ENCODE peak calls at places on chromosome 14, in six cellular contexts. V is pancreas; S is cardiac muscle cell; R is transverse colon; P is naive thymus-derived CD4-positive, alpha-beta T cell; F is H9. Y is an unnamed sample. For H3K4me1 and H3K9me3, the result is how much of the 10 kb centered on the place peaks cover.

GRCh38 chr14:91911474-91912032 is 35.9 kb downstream of the FBLN5 start:
- DNase-seq in V (no peak), S (peak), R (peak), P (peak), F (peak), Y (peak)

GRCh38 chr14:22973217-22974032 is 8.9 kb downstream of the AJUBA start:
- DNase-seq in V (no peak), S (peak), R (peak), P (peak), F (peak), Y (peak)

GRCh38 chr14:97851438-97851995 is 1054.3 kb downstream of the VRK1 start:
- DNase-seq in V (no peak), S (no peak), R (no peak), P (no peak), F (no peak), Y (no peak)

GRCh38 chr14:27605298-27605697 is 1007.5 kb upstream of the NOVA1 start:
- DNase-seq in V (no peak), S (no peak), R (no peak), P (no peak), F (no peak), Y (no peak)

GRCh38 chr14:90060312-90060964 is 1.4 kb upstream of the KCNK13 start:
- DNase-seq in V (peak), S (peak), R (peak), P (peak), F (peak), Y (peak)

GRCh38 chr14:22657861-22658260 is 13.7 kb upstream of the OR6J1 start:
- DNase-seq in V (no peak), S (no peak), R (no peak), P (no peak), F (no peak), Y (no peak)

GRCh38 chr14:75247286-75247922 is 31.2 kb upstream of the FOS start:
- DNase-seq in V (no peak), S (no peak), R (peak), P (peak), F (no peak), Y (peak)

GRCh38 chr14:72607386-72608125 is 286.3 kb downstream of the DPF3 start:
- DNase-seq in V (no peak), S (no peak), R (no peak), P (no peak), F (no peak), Y (no peak)

GRCh38 chr14:28759658-28760313 is 6.8 kb upstream of the FOXG1 start:
- DNase-seq in V (no peak), S (no peak), R (no peak), P (no peak), F (peak), Y (no peak)

GRCh38 chr14:100894416-100894815 is 9.1 kb downstream of the RTL1 start:
- DNase-seq in V (no peak), S (no peak), R (no peak), P (no peak), F (peak), Y (no peak)

GRCh38 chr14:101755591-101756324 is 5.8 kb upstream of the PPP2R5C start:
- DNase-seq in V (peak), S (no peak), R (no peak), P (no peak), F (no peak), Y (no peak)

GRCh38 chr14:23402296-23403138 is 5.6 kb downstream of the MYH6 start:
- DNase-seq in V (no peak), S (peak), R (no peak), P (no peak), F (peak), Y (no peak)

GRCh38 chr14:82725188-82725587 is 1191.5 kb upstream of the SEL1L start:
- DNase-seq in V (no peak), S (no peak), R (no peak), P (no peak), F (no peak), Y (no peak)

GRCh38 chr14:105074601-105075053 is 9.4 kb upstream of the GPR132 start:
- DNase-seq in V (peak), S (no peak), R (no peak), P (no peak), F (peak), Y (no peak)

GRCh38 chr14:21941885-21942284 is 268.3 kb upstream of the OR4E1 start:
- DNase-seq in V (no peak), S (no peak), R (no peak), P (no peak), F (no peak), Y (no peak)

GRCh38 chr14:23202001-23202400 is 18.5 kb upstream of the SLC7A8 start:
- DNase-seq in V (no peak), S (no peak), R (no peak), P (no peak), F (no peak), Y (no peak)

GRCh38 chr14:65229431-65230286 is 127.3 kb upstream of the MAX start:
- DNase-seq in V (no peak), S (peak), R (peak), P (peak), F (peak), Y (no peak)

GRCh38 chr14:42224053-42224888 is 617.6 kb downstream of the LRFN5 start:
- DNase-seq in V (no peak), S (peak), R (peak), P (no peak), F (peak), Y (no peak)

GRCh38 chr14:44960646-44961045 is 1.1 kb downstream of the KLHL28 start:
- DNase-seq in V (no peak), S (no peak), R (no peak), P (no peak), F (no peak), Y (no peak)

GRCh38 chr14:64465856-64466554 is 706 bp downstream of the AKAP5 start:
- DNase-seq in V (no peak), S (peak), R (no peak), P (peak), F (peak), Y (peak)

GRCh38 chr14:52767058-52767833 is 24.2 kb downstream of the GNPNAT1 start:
- DNase-seq in V (no peak), S (no peak), R (no peak), P (no peak), F (no peak), Y (no peak)

GRCh38 chr14:76957224-76957881 is 71.2 kb downstream of the IRF2BPL start:
- DNase-seq in V (peak), S (no peak), R (no peak), P (no peak), F (no peak), Y (no peak)
- H3K4me1 ChIP-seq in V (under half), S (half or more), R (under half), P (half or more), F (under half), Y (half or more)

GRCh38 chr14:93946506-93947170 is 19.5 kb downstream of the FAM181A start:
- DNase-seq in V (no peak), S (no peak), R (no peak), P (no peak), F (no peak), Y (no peak)
- H3K27ac ChIP-seq in V (no peak), S (peak), R (no peak), P (no peak), F (no peak), Y (no peak)

GRCh38 chr14:77040059-77040308 is 11.5 kb upstream of the IRF2BPL start:
- DNase-seq in V (no peak), S (no peak), R (no peak), P (no peak), F (no peak), Y (no peak)
- H3K9me3 ChIP-seq in V (under half), S (under half), R (under half), P (under half), F (under half), Y (under half)

GRCh38 chr14:71553779-71554178 is 378.4 kb upstream of the RGS6 start:
- DNase-seq in V (no peak), S (no peak), R (no peak), P (no peak), F (no peak), Y (no peak)
- H3K4me1 ChIP-seq in V (under half), S (under half), R (under half), P (under half), F (under half), Y (under half)

GRCh38 chr14:39016733-39017095 is 86.3 kb downstream of the SEC23A start:
- DNase-seq in V (no peak), S (no peak), R (no peak), P (no peak), F (no peak), Y (no peak)

GRCh38 chr14:39015360-39015961 is 87.6 kb downstream of the SEC23A start:
- DNase-seq in V (no peak), S (peak), R (peak), P (peak), F (no peak), Y (peak)

GRCh38 chr14:39015964-39016577 is 87.0 kb downstream of the SEC23A start:
- DNase-seq in V (no peak), S (no peak), R (no peak), P (no peak), F (no peak), Y (no peak)

GRCh38 chr14:39014460-39014859 is 88.6 kb downstream of the SEC23A start:
- DNase-seq in V (no peak), S (no peak), R (no peak), P (no peak), F (no peak), Y (no peak)
- H3K27ac ChIP-seq in V (no peak), S (no peak), R (no peak), P (no peak), F (no peak), Y (no peak)

GRCh38 chr14:70942342-70942706 is 35.1 kb downstream of the PCNX1 start:
- DNase-seq in V (no peak), S (no peak), R (no peak), P (no peak), F (no peak), Y (no peak)

GRCh38 chr14:70943838-70944237 is 36.6 kb downstream of the PCNX1 start:
- DNase-seq in V (no peak), S (no peak), R (no peak), P (no peak), F (no peak), Y (no peak)

GRCh38 chr14:70952485-70952884 is 45.2 kb downstream of the PCNX1 start:
- DNase-seq in V (no peak), S (no peak), R (no peak), P (no peak), F (no peak), Y (no peak)

GRCh38 chr14:70947739-70948138 is 40.5 kb downstream of the PCNX1 start:
- DNase-seq in V (no peak), S (no peak), R (no peak), P (no peak), F (no peak), Y (no peak)
- H3K9me3 ChIP-seq in V (under half), S (under half), R (under half), P (under half), F (under half), Y (under half)

GRCh38 chr14:61501714-61502458 is 180.5 kb downstream of the PRKCH start:
- DNase-seq in V (no peak), S (no peak), R (no peak), P (no peak), F (no peak), Y (no peak)
- H3K4me1 ChIP-seq in V (under half), S (under half), R (under half), P (half or more), F (under half), Y (half or more)

GRCh38 chr14:39246618-39247017 is 12.9 kb downstream of the MIA2 start:
- DNase-seq in V (no peak), S (no peak), R (no peak), P (no peak), F (no peak), Y (no peak)
- H3K27ac ChIP-seq in V (no peak), S (no peak), R (no peak), P (no peak), F (no peak), Y (no peak)

DNA sequence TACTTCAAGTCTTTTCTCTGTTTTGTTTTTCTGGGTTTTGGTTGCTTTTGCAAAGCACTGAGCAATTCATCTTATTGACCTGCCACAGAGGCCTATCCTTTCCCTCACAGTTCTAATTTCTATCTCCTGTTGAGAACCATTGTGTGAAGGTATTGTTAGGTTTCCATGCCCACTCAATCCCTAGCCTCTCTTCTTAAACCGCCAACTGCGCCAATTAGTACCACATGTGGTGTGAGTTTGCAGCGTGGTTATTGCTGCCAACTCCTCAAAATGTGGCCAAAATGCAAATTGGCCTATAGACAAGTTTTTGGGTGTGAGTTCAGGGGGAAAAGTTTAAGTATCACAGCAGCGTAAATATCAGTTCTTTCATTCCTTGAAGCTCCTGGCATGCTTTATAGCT is 232.6 kb downstream of the FLRT2 start:
- DNase-seq in V (no peak), S (no peak), R (no peak), P (no peak), F (no peak), Y (no peak)
- H3K9me3 ChIP-seq in V (under half), S (under half), R (under half), P (under half), F (under half), Y (under half)